ENCODE peak calls at places on chromosomes 2 and 18, in eight cellular contexts. D is PC-9, G is SW 1271, I is T-cell, W is A549, C is A172, V is fibroblast of the conjunctiva, U is caudate nucleus. T is an unnamed sample.

GRCh38 chr2:233094614-233095013 is 34.5 kb downstream of the INPP5D start:
- DNase-seq in V (no peak), I (no peak), W (no peak), G (no peak), U (no peak), D (no peak), C (no peak), T (no peak)

GRCh38 chr18:23972416-23972815 is 42.1 kb upstream of the TTC39C start:
- DNase-seq in I (peak), V (no peak), D (no peak), U (no peak), G (no peak), W (no peak), C (no peak), T (no peak)

GRCh38 chr2:164917296-164917903 is 37.9 kb downstream of the SLC38A11 start:
- DNase-seq in D (peak), U (no peak), V (no peak), G (peak), W (peak), C (peak), I (no peak), T (no peak)

GRCh38 chr2:69797235-69797634 is 32.2 kb upstream of the GMCL1 start:
- DNase-seq in G (no peak), I (no peak), V (no peak), D (no peak), C (no peak), U (no peak), W (no peak), T (no peak)

GRCh38 chr2:33518200-33518599 is 41.8 kb downstream of the RASGRP3 start:
- DNase-seq in U (no peak), D (no peak), I (no peak), C (no peak), V (no peak), G (no peak), W (no peak), T (no peak)

GRCh38 chr2:174059875-174060226 is 94.7 kb upstream of the SP3 start:
- DNase-seq in D (no peak), C (peak), I (no peak), V (no peak), G (no peak), U (no peak), W (no peak), T (no peak)

GRCh38 chr18:24011095-24011917 is 3.2 kb upstream of the TTC39C start:
- DNase-seq in U (no peak), V (no peak), I (no peak), G (no peak), C (no peak), D (no peak), W (no peak), T (no peak)

GRCh38 chr2:46858697-46859080 is 56.9 kb downstream of the MCFD2 start:
- DNase-seq in I (no peak), U (no peak), W (no peak), C (peak), G (no peak), V (peak), D (no peak), T (no peak)

GRCh38 chr2:146246017-146246733 is 1598.7 kb upstream of the ACVR2A start:
- DNase-seq in G (no peak), I (no peak), V (peak), U (no peak), W (no peak), D (no peak), C (peak), T (no peak)

GRCh38 chr2:238873841-238874240 is 26.0 kb downstream of the TWIST2 start:
- DNase-seq in W (no peak), V (no peak), U (no peak), D (no peak), I (no peak), G (no peak), C (no peak), T (no peak)

GRCh38 chr18:8868779-8869415 is 163.5 kb downstream of the MTCL1 start:
- DNase-seq in C (no peak), U (peak), W (no peak), V (no peak), G (no peak), I (no peak), D (no peak), T (no peak)

GRCh38 chr18:11994346-11994707 is 13.0 kb downstream of the IMPA2 start:
- DNase-seq in W (peak), D (peak), C (peak), V (peak), G (no peak), I (no peak), U (no peak), T (no peak)

GRCh38 chr2:9247786-9248185 is 41.2 kb downstream of the ASAP2 start:
- DNase-seq in V (no peak), D (no peak), G (no peak), I (no peak), U (no peak), C (peak), W (no peak), T (no peak)

GRCh38 chr2:76391663-76392062 is 680.9 kb upstream of the GCFC2 start:
- DNase-seq in G (no peak), I (no peak), D (no peak), W (no peak), V (no peak), C (no peak), U (no peak), T (no peak)